ENCODE peak calls at places on chromosomes 11 and 22, in nine cellular contexts. One of them, this sample, is unnamed.

GRCh38 chr11:74179234-74180126 is 8.4 kb downstream of the PPME1 start:
- DNase-seq in IMR-90: peak; percentile 41
- DNase-seq in GM23248: peak; percentile 54
- DNase-seq in epithelial cell of proximal tubule: no peak
- DNase-seq in cardiac fibroblast: peak; percentile 29
- DNase-seq in AG04449: no peak
- DNase-seq in CD8-positive, alpha-beta T cell: no peak
- DNase-seq in pancreas: no peak
- DNase-seq in lower lobe of right lung: no peak
- DNase-seq in this sample: no peak

GRCh38 chr11:76783901-76784813 is 1.0 kb downstream of the TSKU start:
- DNase-seq in cardiac fibroblast: peak; percentile 87
- DNase-seq in pancreas: peak; percentile 88
- DNase-seq in GM23248: peak; percentile 95
- DNase-seq in lower lobe of right lung: no peak
- DNase-seq in CD8-positive, alpha-beta T cell: no peak
- DNase-seq in IMR-90: peak; percentile 84
- DNase-seq in epithelial cell of proximal tubule: no peak
- DNase-seq in AG04449: no peak
- DNase-seq in this sample: peak; percentile 67

GRCh38 chr22:17400305-17400704 is 31.0 kb downstream of the CECR2 start:
- DNase-seq in epithelial cell of proximal tubule: no peak
- DNase-seq in CD8-positive, alpha-beta T cell: no peak
- DNase-seq in cardiac fibroblast: peak; percentile 56
- DNase-seq in IMR-90: no peak
- DNase-seq in AG04449: no peak
- DNase-seq in GM23248: no peak
- DNase-seq in lower lobe of right lung: no peak
- DNase-seq in pancreas: no peak
- DNase-seq in this sample: no peak

GRCh38 chr11:62171261-62171723 is 18.7 kb upstream of the SCGB1D1 start:
- DNase-seq in lower lobe of right lung: peak; percentile 59
- DNase-seq in epithelial cell of proximal tubule: peak; percentile 56
- DNase-seq in pancreas: no peak
- DNase-seq in cardiac fibroblast: peak; percentile 89
- DNase-seq in CD8-positive, alpha-beta T cell: peak; percentile 54
- DNase-seq in GM23248: peak; percentile 79
- DNase-seq in IMR-90: peak; percentile 66
- DNase-seq in AG04449: no peak
- DNase-seq in this sample: peak; percentile 96

GRCh38 chr11:20097319-20098221 is 62.7 kb downstream of the DBX1 start:
- DNase-seq in pancreas: no peak
- DNase-seq in GM23248: peak; percentile 95
- DNase-seq in epithelial cell of proximal tubule: no peak
- DNase-seq in cardiac fibroblast: peak; percentile 88
- DNase-seq in lower lobe of right lung: no peak
- DNase-seq in AG04449: peak; percentile 88
- DNase-seq in IMR-90: peak; percentile 93
- DNase-seq in CD8-positive, alpha-beta T cell: no peak
- DNase-seq in this sample: no peak

GRCh38 chr11:134843735-134844134 is 431.7 kb upstream of the B3GAT1 start:
- DNase-seq in epithelial cell of proximal tubule: no peak
- DNase-seq in cardiac fibroblast: no peak
- DNase-seq in pancreas: no peak
- DNase-seq in IMR-90: no peak
- DNase-seq in GM23248: no peak
- DNase-seq in CD8-positive, alpha-beta T cell: no peak
- DNase-seq in AG04449: no peak
- DNase-seq in lower lobe of right lung: no peak
- DNase-seq in this sample: no peak

GRCh38 chr22:50684986-50685385 is 12.4 kb downstream of the SHANK3 start:
- DNase-seq in cardiac fibroblast: peak; percentile 28
- DNase-seq in GM23248: no peak
- DNase-seq in CD8-positive, alpha-beta T cell: no peak
- DNase-seq in lower lobe of right lung: no peak
- DNase-seq in epithelial cell of proximal tubule: no peak
- DNase-seq in pancreas: no peak
- DNase-seq in AG04449: no peak
- DNase-seq in IMR-90: peak; percentile 39
- DNase-seq in this sample: peak; percentile 7

GRCh38 chr22:50713008-50713385 is 25.0 kb upstream of the ACR start:
- DNase-seq in AG04449: no peak
- DNase-seq in IMR-90: no peak
- DNase-seq in epithelial cell of proximal tubule: no peak
- DNase-seq in CD8-positive, alpha-beta T cell: no peak
- DNase-seq in pancreas: peak; percentile 24
- DNase-seq in cardiac fibroblast: no peak
- DNase-seq in lower lobe of right lung: peak; percentile 14
- DNase-seq in GM23248: no peak
- DNase-seq in this sample: no peak

GRCh38 chr22:39284983-39285382 is 34.4 kb downstream of the RPL3 start:
- DNase-seq in lower lobe of right lung: no peak
- DNase-seq in IMR-90: no peak
- DNase-seq in GM23248: no peak
- DNase-seq in pancreas: no peak
- DNase-seq in CD8-positive, alpha-beta T cell: no peak
- DNase-seq in epithelial cell of proximal tubule: no peak
- DNase-seq in cardiac fibroblast: no peak
- DNase-seq in AG04449: no peak
- DNase-seq in this sample: no peak
- H3K4me3 ChIP-seq in lower lobe of right lung: no peak overlapping the region
- H3K4me3 ChIP-seq in IMR-90: no peak overlapping the region
- H3K4me3 ChIP-seq in GM23248: no peak overlapping the region
- H3K4me3 ChIP-seq in pancreas: no peak overlapping the region
- H3K4me3 ChIP-seq in CD8-positive, alpha-beta T cell: no peak overlapping the region
- H3K4me3 ChIP-seq in epithelial cell of proximal tubule: no peak overlapping the region
- H3K4me3 ChIP-seq in cardiac fibroblast: no peak overlapping the region
- H3K4me3 ChIP-seq in AG04449: no peak overlapping the region
- H3K4me3 ChIP-seq in this sample: no peak overlapping the region

GRCh38 chr11:13445588-13445987 is 17.4 kb downstream of the BTBD10 start:
- DNase-seq in AG04449: no peak
- DNase-seq in lower lobe of right lung: no peak
- DNase-seq in CD8-positive, alpha-beta T cell: no peak
- DNase-seq in cardiac fibroblast: no peak
- DNase-seq in IMR-90: no peak
- DNase-seq in GM23248: no peak
- DNase-seq in pancreas: no peak
- DNase-seq in epithelial cell of proximal tubule: no peak
- DNase-seq in this sample: no peak

GRCh38 chr11:13434247-13435205 is 28.5 kb downstream of the BTBD10 start:
- DNase-seq in CD8-positive, alpha-beta T cell: no peak
- DNase-seq in cardiac fibroblast: no peak
- DNase-seq in GM23248: no peak
- DNase-seq in epithelial cell of proximal tubule: peak; percentile 90
- DNase-seq in IMR-90: peak; percentile 12
- DNase-seq in AG04449: no peak
- DNase-seq in pancreas: no peak
- DNase-seq in lower lobe of right lung: no peak
- DNase-seq in this sample: no peak

DNA sequence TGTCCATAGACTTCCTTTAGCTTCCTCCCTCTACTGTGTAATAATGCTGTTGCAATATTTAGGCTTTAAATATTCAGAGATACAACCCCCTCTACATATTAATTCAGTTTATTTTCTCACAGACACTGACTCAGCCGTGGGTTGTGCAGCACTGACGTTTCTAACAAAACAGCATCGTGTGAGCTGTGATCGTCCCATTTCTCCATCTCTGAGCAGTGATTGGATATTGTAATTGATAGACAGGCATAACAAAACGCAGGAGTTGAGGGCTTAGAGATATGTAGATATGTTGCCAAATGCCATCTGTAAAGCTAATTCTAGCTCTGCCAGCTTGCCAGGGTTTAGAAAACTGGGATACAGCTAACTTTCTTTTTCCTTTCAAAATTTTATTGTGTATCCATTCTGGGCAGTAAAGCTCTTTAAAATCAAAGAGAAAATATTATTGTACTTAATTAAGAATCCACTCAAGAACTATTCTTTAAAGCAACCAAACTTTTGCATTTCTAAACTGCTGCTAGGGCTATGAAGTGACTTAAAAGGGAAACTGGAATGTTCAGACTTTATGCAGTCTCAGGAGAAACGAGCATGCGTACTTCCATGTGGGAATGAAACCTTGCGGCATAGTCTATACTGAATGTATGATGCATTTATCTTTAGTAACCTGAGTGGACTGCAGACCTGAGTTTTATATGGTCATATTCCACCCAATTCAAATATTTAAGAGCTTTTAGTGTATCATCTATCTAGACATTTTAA is 22.7 kb downstream of the BTBD10 start:
- DNase-seq in lower lobe of right lung: no peak
- DNase-seq in pancreas: no peak
- DNase-seq in IMR-90: peak; percentile 97
- DNase-seq in GM23248: peak; percentile 96
- DNase-seq in CD8-positive, alpha-beta T cell: no peak
- DNase-seq in AG04449: peak; percentile 84
- DNase-seq in cardiac fibroblast: peak; percentile 97
- DNase-seq in epithelial cell of proximal tubule: peak; percentile 79
- DNase-seq in this sample: no peak
- H3K4me3 ChIP-seq in lower lobe of right lung: peak overlapping the region; percentile 17
- H3K4me3 ChIP-seq in pancreas: no peak overlapping the region
- H3K4me3 ChIP-seq in IMR-90: peak overlapping the region; percentile 17
- H3K4me3 ChIP-seq in GM23248: peak overlapping the region; percentile 75
- H3K4me3 ChIP-seq in CD8-positive, alpha-beta T cell: no peak overlapping the region
- H3K4me3 ChIP-seq in AG04449: peak overlapping the region; percentile 27
- H3K4me3 ChIP-seq in cardiac fibroblast: peak overlapping the region; percentile 9
- H3K4me3 ChIP-seq in epithelial cell of proximal tubule: peak overlapping the region; percentile 38
- H3K4me3 ChIP-seq in this sample: no peak overlapping the region

DNA sequence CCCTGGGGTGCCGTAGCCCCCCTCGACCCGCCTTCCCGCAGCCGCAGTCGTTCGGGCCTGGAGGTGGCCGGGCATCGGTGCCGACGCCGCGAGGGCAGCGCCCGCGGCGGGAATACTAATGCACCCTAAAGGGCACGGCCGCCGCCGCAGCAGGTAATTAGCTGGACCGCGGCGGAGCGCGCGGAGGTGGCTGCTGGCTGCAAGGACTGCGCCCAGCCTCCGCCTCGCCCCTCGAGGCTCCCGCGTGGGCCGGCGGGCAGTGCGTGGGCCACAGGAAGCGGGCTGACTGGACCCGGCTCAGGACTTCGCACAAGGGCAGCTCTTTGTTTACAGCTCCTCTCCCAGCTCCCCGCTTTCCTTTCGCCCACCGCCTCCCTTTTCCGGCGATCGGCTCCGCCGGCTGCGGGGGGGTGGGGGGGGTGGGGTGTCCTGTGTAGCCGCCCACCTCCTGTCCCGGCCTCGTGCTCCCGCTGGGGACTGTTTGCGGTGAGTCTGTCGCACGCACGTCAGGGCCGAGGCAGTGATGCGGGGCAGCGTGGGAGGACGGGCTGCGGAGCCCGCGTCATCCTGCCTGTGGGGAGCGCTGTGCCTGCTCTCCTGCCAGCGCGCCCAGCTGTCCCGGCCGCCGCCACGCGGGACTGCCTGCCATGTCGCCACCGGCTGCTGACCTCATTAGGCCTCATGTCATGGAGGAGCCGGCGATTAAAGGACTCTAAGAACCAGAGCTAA is 53.2 kb downstream of the GRIK4 start:
- DNase-seq in CD8-positive, alpha-beta T cell: no peak
- DNase-seq in IMR-90: peak; percentile 75
- DNase-seq in lower lobe of right lung: peak; percentile 52
- DNase-seq in AG04449: no peak
- DNase-seq in cardiac fibroblast: peak; percentile 45
- DNase-seq in pancreas: no peak
- DNase-seq in GM23248: peak; percentile 90
- DNase-seq in epithelial cell of proximal tubule: no peak
- DNase-seq in this sample: peak; percentile 45
- H3K4me3 ChIP-seq in CD8-positive, alpha-beta T cell: no peak overlapping the region
- H3K4me3 ChIP-seq in IMR-90: peak overlapping the region; percentile 15
- H3K4me3 ChIP-seq in lower lobe of right lung: peak overlapping the region; percentile 47
- H3K4me3 ChIP-seq in AG04449: peak overlapping the region; percentile 41
- H3K4me3 ChIP-seq in cardiac fibroblast: peak overlapping the region; percentile 19
- H3K4me3 ChIP-seq in pancreas: no peak overlapping the region
- H3K4me3 ChIP-seq in GM23248: peak overlapping the region; percentile 47
- H3K4me3 ChIP-seq in epithelial cell of proximal tubule: peak overlapping the region; percentile 43
- H3K4me3 ChIP-seq in this sample: peak overlapping the region; percentile 36

GRCh38 chr11:128480066-128480465 is 107.3 kb downstream of the ETS1 start:
- DNase-seq in pancreas: no peak
- DNase-seq in IMR-90: no peak
- DNase-seq in epithelial cell of proximal tubule: no peak
- DNase-seq in cardiac fibroblast: no peak
- DNase-seq in GM23248: no peak
- DNase-seq in CD8-positive, alpha-beta T cell: no peak
- DNase-seq in AG04449: no peak
- DNase-seq in lower lobe of right lung: no peak
- DNase-seq in this sample: no peak
- H3K4me3 ChIP-seq in pancreas: no peak overlapping the region
- H3K4me3 ChIP-seq in IMR-90: no peak overlapping the region
- H3K4me3 ChIP-seq in epithelial cell of proximal tubule: no peak overlapping the region
- H3K4me3 ChIP-seq in cardiac fibroblast: no peak overlapping the region
- H3K4me3 ChIP-seq in GM23248: no peak overlapping the region
- H3K4me3 ChIP-seq in CD8-positive, alpha-beta T cell: no peak overlapping the region
- H3K4me3 ChIP-seq in AG04449: no peak overlapping the region
- H3K4me3 ChIP-seq in lower lobe of right lung: no peak overlapping the region
- H3K4me3 ChIP-seq in this sample: no peak overlapping the region

DNA sequence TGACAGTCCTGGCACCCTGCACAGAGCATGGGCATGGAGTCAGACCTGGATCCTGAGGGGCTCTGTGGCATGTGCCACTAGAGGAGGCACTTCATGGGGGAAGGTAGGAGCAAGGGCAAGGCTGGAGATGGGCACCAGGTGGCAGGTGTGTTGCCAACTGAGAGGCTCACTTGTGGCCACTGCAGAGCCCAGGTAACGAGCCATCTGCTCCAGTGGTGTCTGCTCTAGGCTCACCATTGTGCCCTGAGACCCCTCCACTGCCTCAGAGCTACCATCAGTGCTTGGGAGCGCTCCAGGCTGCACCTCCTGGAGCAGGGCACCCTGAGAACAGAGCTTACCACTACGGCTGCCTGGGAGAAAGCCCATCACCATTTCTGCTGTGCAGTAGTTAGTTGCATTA is 1.3 kb upstream of the ZDHHC8 start:
- DNase-seq in CD8-positive, alpha-beta T cell: no peak
- DNase-seq in IMR-90: no peak
- DNase-seq in cardiac fibroblast: no peak
- DNase-seq in GM23248: no peak
- DNase-seq in lower lobe of right lung: no peak
- DNase-seq in AG04449: no peak
- DNase-seq in epithelial cell of proximal tubule: no peak
- DNase-seq in pancreas: no peak
- DNase-seq in this sample: no peak
- H3K4me3 ChIP-seq in CD8-positive, alpha-beta T cell: no peak overlapping the region
- H3K4me3 ChIP-seq in IMR-90: no peak overlapping the region
- H3K4me3 ChIP-seq in cardiac fibroblast: no peak overlapping the region
- H3K4me3 ChIP-seq in GM23248: no peak overlapping the region
- H3K4me3 ChIP-seq in lower lobe of right lung: peak overlapping the region; percentile 92
- H3K4me3 ChIP-seq in AG04449: no peak overlapping the region
- H3K4me3 ChIP-seq in epithelial cell of proximal tubule: no peak overlapping the region
- H3K4me3 ChIP-seq in pancreas: no peak overlapping the region
- H3K4me3 ChIP-seq in this sample: no peak overlapping the region

GRCh38 chr11:125496465-125496817 is 376 bp upstream of the FEZ1 start:
- DNase-seq in CD8-positive, alpha-beta T cell: no peak
- DNase-seq in AG04449: no peak
- DNase-seq in pancreas: no peak
- DNase-seq in cardiac fibroblast: no peak
- DNase-seq in epithelial cell of proximal tubule: no peak
- DNase-seq in IMR-90: no peak
- DNase-seq in GM23248: no peak
- DNase-seq in lower lobe of right lung: no peak
- DNase-seq in this sample: no peak
- H3K4me3 ChIP-seq in CD8-positive, alpha-beta T cell: peak overlapping the region; percentile 68
- H3K4me3 ChIP-seq in AG04449: peak overlapping the region; percentile 73
- H3K4me3 ChIP-seq in pancreas: peak overlapping the region; percentile 15
- H3K4me3 ChIP-seq in cardiac fibroblast: peak overlapping the region; percentile 29
- H3K4me3 ChIP-seq in epithelial cell of proximal tubule: peak overlapping the region; percentile 54
- H3K4me3 ChIP-seq in IMR-90: peak overlapping the region; percentile 94
- H3K4me3 ChIP-seq in GM23248: peak overlapping the region; percentile 79
- H3K4me3 ChIP-seq in lower lobe of right lung: peak overlapping the region; percentile 62
- H3K4me3 ChIP-seq in this sample: peak overlapping the region; percentile 71

This sample was measured in testis.